ENCODE peak calls at places on chromosomes 13 and 19, in nine cellular contexts. One of them, this sample, is unnamed.

GRCh38 chr13:40352385-40352778 is 314.1 kb downstream of the FOXO1 start:
- DNase-seq in tibial nerve: peak
- DNase-seq in AG10803: no peak
- DNase-seq in transverse colon: no peak
- DNase-seq in fibroblast of pulmonary artery: peak
- DNase-seq in sigmoid colon: peak
- DNase-seq in ovary: no peak
- DNase-seq in psoas muscle: peak
- DNase-seq in lower leg skin: no peak
- DNase-seq in this sample: peak

GRCh38 chr13:89496478-89496877 is 1825.3 kb downstream of the SLITRK5 start:
- DNase-seq in psoas muscle: no peak
- DNase-seq in sigmoid colon: no peak
- DNase-seq in fibroblast of pulmonary artery: no peak
- DNase-seq in transverse colon: no peak
- DNase-seq in lower leg skin: no peak
- DNase-seq in AG10803: no peak
- DNase-seq in tibial nerve: no peak
- DNase-seq in ovary: no peak
- DNase-seq in this sample: no peak

GRCh38 chr19:45200614-45201013 is 22.0 kb downstream of the BLOC1S3 start:
- DNase-seq in lower leg skin: no peak
- DNase-seq in fibroblast of pulmonary artery: peak
- DNase-seq in psoas muscle: no peak
- DNase-seq in AG10803: peak
- DNase-seq in tibial nerve: peak
- DNase-seq in sigmoid colon: no peak
- DNase-seq in transverse colon: no peak
- DNase-seq in ovary: no peak
- DNase-seq in this sample: peak

GRCh38 chr13:111893071-111893606 is 173.8 kb upstream of the SOX1 start:
- DNase-seq in psoas muscle: no peak
- DNase-seq in transverse colon: no peak
- DNase-seq in ovary: no peak
- DNase-seq in fibroblast of pulmonary artery: no peak
- DNase-seq in tibial nerve: no peak
- DNase-seq in sigmoid colon: no peak
- DNase-seq in AG10803: no peak
- DNase-seq in lower leg skin: peak
- DNase-seq in this sample: peak

GRCh38 chr13:98889419-98890079 is 88.3 kb downstream of the DOCK9 start:
- DNase-seq in psoas muscle: no peak
- DNase-seq in transverse colon: no peak
- DNase-seq in tibial nerve: no peak
- DNase-seq in lower leg skin: no peak
- DNase-seq in AG10803: no peak
- DNase-seq in fibroblast of pulmonary artery: no peak
- DNase-seq in ovary: no peak
- DNase-seq in sigmoid colon: no peak
- DNase-seq in this sample: no peak

GRCh38 chr19:47758433-47758784 is 13.1 kb downstream of the NOP53 start:
- DNase-seq in fibroblast of pulmonary artery: no peak
- DNase-seq in psoas muscle: no peak
- DNase-seq in AG10803: no peak
- DNase-seq in sigmoid colon: no peak
- DNase-seq in ovary: no peak
- DNase-seq in tibial nerve: no peak
- DNase-seq in lower leg skin: no peak
- DNase-seq in transverse colon: no peak
- DNase-seq in this sample: no peak

GRCh38 chr13:39402221-39402620 is 200.8 kb downstream of the LHFPL6 start:
- DNase-seq in transverse colon: no peak
- DNase-seq in sigmoid colon: no peak
- DNase-seq in fibroblast of pulmonary artery: no peak
- DNase-seq in psoas muscle: no peak
- DNase-seq in lower leg skin: no peak
- DNase-seq in AG10803: no peak
- DNase-seq in ovary: no peak
- DNase-seq in tibial nerve: no peak
- DNase-seq in this sample: no peak

GRCh38 chr19:29569038-29569911 is 36.8 kb upstream of the POP4 start:
- DNase-seq in psoas muscle: no peak
- DNase-seq in tibial nerve: no peak
- DNase-seq in lower leg skin: peak
- DNase-seq in ovary: no peak
- DNase-seq in fibroblast of pulmonary artery: no peak
- DNase-seq in transverse colon: no peak
- DNase-seq in AG10803: no peak
- DNase-seq in sigmoid colon: no peak
- DNase-seq in this sample: no peak

GRCh38 chr13:99956473-99957349 is 14.9 kb downstream of the ZIC5 start:
- DNase-seq in psoas muscle: no peak
- DNase-seq in tibial nerve: no peak
- DNase-seq in fibroblast of pulmonary artery: no peak
- DNase-seq in lower leg skin: no peak
- DNase-seq in sigmoid colon: no peak
- DNase-seq in ovary: no peak
- DNase-seq in transverse colon: no peak
- DNase-seq in AG10803: no peak
- DNase-seq in this sample: no peak

GRCh38 chr13:110881811-110882210 is 33.1 kb downstream of the ANKRD10 start:
- DNase-seq in lower leg skin: no peak
- DNase-seq in tibial nerve: no peak
- DNase-seq in sigmoid colon: no peak
- DNase-seq in ovary: no peak
- DNase-seq in transverse colon: no peak
- DNase-seq in AG10803: no peak
- DNase-seq in fibroblast of pulmonary artery: no peak
- DNase-seq in psoas muscle: no peak
- DNase-seq in this sample: no peak

GRCh38 chr19:58356236-58356970 is 3.1 kb upstream of the A1BG start:
- DNase-seq in transverse colon: no peak
- DNase-seq in lower leg skin: no peak
- DNase-seq in ovary: no peak
- DNase-seq in sigmoid colon: peak
- DNase-seq in fibroblast of pulmonary artery: peak
- DNase-seq in tibial nerve: no peak
- DNase-seq in AG10803: peak
- DNase-seq in psoas muscle: no peak
- DNase-seq in this sample: peak

GRCh38 chr13:42283574-42283973 is 11.6 kb downstream of the AKAP11 start:
- DNase-seq in AG10803: no peak
- DNase-seq in lower leg skin: no peak
- DNase-seq in tibial nerve: no peak
- DNase-seq in psoas muscle: no peak
- DNase-seq in sigmoid colon: no peak
- DNase-seq in fibroblast of pulmonary artery: no peak
- DNase-seq in ovary: no peak
- DNase-seq in transverse colon: peak
- DNase-seq in this sample: no peak

GRCh38 chr19:1438035-1438932 is at the start of gene RPS15:
- DNase-seq in lower leg skin: peak
- DNase-seq in ovary: peak
- DNase-seq in fibroblast of pulmonary artery: peak
- DNase-seq in psoas muscle: peak
- DNase-seq in transverse colon: peak
- DNase-seq in AG10803: peak
- DNase-seq in sigmoid colon: peak
- DNase-seq in tibial nerve: peak
- DNase-seq in this sample: peak

GRCh38 chr13:65830411-65831172 is 1399.5 kb downstream of the PCDH9 start:
- DNase-seq in AG10803: no peak
- DNase-seq in psoas muscle: no peak
- DNase-seq in sigmoid colon: no peak
- DNase-seq in ovary: no peak
- DNase-seq in tibial nerve: no peak
- DNase-seq in fibroblast of pulmonary artery: no peak
- DNase-seq in transverse colon: no peak
- DNase-seq in lower leg skin: no peak
- DNase-seq in this sample: no peak

GRCh38 chr19:47790398-47790814 is 11.9 kb downstream of the SELENOW start:
- DNase-seq in transverse colon: peak
- DNase-seq in sigmoid colon: peak
- DNase-seq in tibial nerve: peak
- DNase-seq in ovary: peak
- DNase-seq in fibroblast of pulmonary artery: peak
- DNase-seq in psoas muscle: peak
- DNase-seq in lower leg skin: peak
- DNase-seq in AG10803: peak
- DNase-seq in this sample: peak

GRCh38 chr13:21043898-21044297 is 17.5 kb downstream of the LATS2 start:
- DNase-seq in sigmoid colon: no peak
- DNase-seq in tibial nerve: no peak
- DNase-seq in lower leg skin: no peak
- DNase-seq in transverse colon: no peak
- DNase-seq in ovary: no peak
- DNase-seq in fibroblast of pulmonary artery: peak
- DNase-seq in psoas muscle: no peak
- DNase-seq in AG10803: peak
- DNase-seq in this sample: peak

GRCh38 chr19:13953021-13953531 is 767 bp downstream of the DCAF15 start:
- DNase-seq in ovary: no peak
- DNase-seq in AG10803: peak
- DNase-seq in psoas muscle: no peak
- DNase-seq in transverse colon: peak
- DNase-seq in lower leg skin: peak
- DNase-seq in tibial nerve: no peak
- DNase-seq in fibroblast of pulmonary artery: peak
- DNase-seq in sigmoid colon: peak
- DNase-seq in this sample: peak

GRCh38 chr19:4976412-4977298 is 7.7 kb downstream of the KDM4B start:
- DNase-seq in AG10803: peak
- DNase-seq in sigmoid colon: peak
- DNase-seq in fibroblast of pulmonary artery: peak
- DNase-seq in transverse colon: peak
- DNase-seq in psoas muscle: peak
- DNase-seq in ovary: peak
- DNase-seq in tibial nerve: peak
- DNase-seq in lower leg skin: peak
- DNase-seq in this sample: peak

GRCh38 chr19:18438331-18439024 is 545 bp upstream of the ISYNA1 start:
- DNase-seq in psoas muscle: peak
- DNase-seq in lower leg skin: no peak
- DNase-seq in transverse colon: no peak
- DNase-seq in tibial nerve: no peak
- DNase-seq in sigmoid colon: no peak
- DNase-seq in ovary: peak
- DNase-seq in fibroblast of pulmonary artery: peak
- DNase-seq in AG10803: no peak
- DNase-seq in this sample: peak

GRCh38 chr13:110548891-110549794 is 12.4 kb downstream of the RAB20 start:
- DNase-seq in lower leg skin: no peak
- DNase-seq in transverse colon: no peak
- DNase-seq in sigmoid colon: no peak
- DNase-seq in AG10803: no peak
- DNase-seq in psoas muscle: no peak
- DNase-seq in fibroblast of pulmonary artery: no peak
- DNase-seq in ovary: no peak
- DNase-seq in tibial nerve: no peak
- DNase-seq in this sample: no peak

GRCh38 chr13:47680752-47681151 is 320.3 kb downstream of the SUCLA2 start:
- DNase-seq in transverse colon: no peak
- DNase-seq in psoas muscle: no peak
- DNase-seq in sigmoid colon: no peak
- DNase-seq in ovary: no peak
- DNase-seq in tibial nerve: no peak
- DNase-seq in fibroblast of pulmonary artery: peak
- DNase-seq in AG10803: peak
- DNase-seq in lower leg skin: no peak
- DNase-seq in this sample: peak

GRCh38 chr13:54185785-54186184 is 1157.2 kb downstream of the OLFM4 start:
- DNase-seq in tibial nerve: no peak
- DNase-seq in transverse colon: no peak
- DNase-seq in psoas muscle: no peak
- DNase-seq in AG10803: no peak
- DNase-seq in ovary: no peak
- DNase-seq in fibroblast of pulmonary artery: no peak
- DNase-seq in sigmoid colon: no peak
- DNase-seq in lower leg skin: no peak
- DNase-seq in this sample: no peak
- TF ChIP-seq CTCF in tibial nerve: no peak
- TF ChIP-seq CTCF in transverse colon: no peak
- TF ChIP-seq CTCF in psoas muscle: no peak
- TF ChIP-seq CTCF in AG10803: no peak
- TF ChIP-seq CTCF in ovary: no peak
- TF ChIP-seq CTCF in fibroblast of pulmonary artery: no peak
- TF ChIP-seq CTCF in sigmoid colon: no peak
- TF ChIP-seq CTCF in lower leg skin: no peak
- TF ChIP-seq CTCF in this sample: no peak

GRCh38 chr19:37907735-37908066 is 693 bp downstream of the SIPA1L3 start:
- DNase-seq in fibroblast of pulmonary artery: peak
- DNase-seq in AG10803: no peak
- DNase-seq in transverse colon: no peak
- DNase-seq in ovary: no peak
- DNase-seq in lower leg skin: no peak
- DNase-seq in psoas muscle: no peak
- DNase-seq in tibial nerve: no peak
- DNase-seq in sigmoid colon: no peak
- DNase-seq in this sample: no peak
- H3K4me3 ChIP-seq in fibroblast of pulmonary artery: peak
- H3K4me3 ChIP-seq in AG10803: peak
- H3K4me3 ChIP-seq in transverse colon: peak
- H3K4me3 ChIP-seq in ovary: peak
- H3K4me3 ChIP-seq in lower leg skin: peak
- H3K4me3 ChIP-seq in psoas muscle: peak
- H3K4me3 ChIP-seq in tibial nerve: peak
- H3K4me3 ChIP-seq in sigmoid colon: peak
- H3K4me3 ChIP-seq in this sample: peak

GRCh38 chr19:55468054-55468393 is 3.5 kb upstream of the C19orf85 start:
- DNase-seq in psoas muscle: no peak
- DNase-seq in lower leg skin: no peak
- DNase-seq in AG10803: no peak
- DNase-seq in ovary: no peak
- DNase-seq in fibroblast of pulmonary artery: no peak
- DNase-seq in transverse colon: no peak
- DNase-seq in tibial nerve: no peak
- DNase-seq in sigmoid colon: no peak
- DNase-seq in this sample: no peak
- TF ChIP-seq CTCF in psoas muscle: no peak
- TF ChIP-seq CTCF in lower leg skin: no peak
- TF ChIP-seq CTCF in AG10803: no peak
- TF ChIP-seq CTCF in ovary: no peak
- TF ChIP-seq CTCF in fibroblast of pulmonary artery: no peak
- TF ChIP-seq CTCF in transverse colon: no peak
- TF ChIP-seq CTCF in tibial nerve: no peak
- TF ChIP-seq CTCF in sigmoid colon: peak
- TF ChIP-seq CTCF in this sample: no peak

GRCh38 chr19:38267780-38268430 is 3.5 kb downstream of the SPINT2 start:
- DNase-seq in sigmoid colon: no peak
- DNase-seq in ovary: no peak
- DNase-seq in lower leg skin: no peak
- DNase-seq in AG10803: no peak
- DNase-seq in tibial nerve: no peak
- DNase-seq in fibroblast of pulmonary artery: no peak
- DNase-seq in psoas muscle: no peak
- DNase-seq in transverse colon: peak
- DNase-seq in this sample: no peak
- H3K4me3 ChIP-seq in sigmoid colon: no peak
- H3K4me3 ChIP-seq in ovary: no peak
- H3K4me3 ChIP-seq in lower leg skin: no peak
- H3K4me3 ChIP-seq in AG10803: no peak
- H3K4me3 ChIP-seq in tibial nerve: no peak
- H3K4me3 ChIP-seq in fibroblast of pulmonary artery: no peak
- H3K4me3 ChIP-seq in psoas muscle: no peak
- H3K4me3 ChIP-seq in transverse colon: peak
- H3K4me3 ChIP-seq in this sample: no peak

GRCh38 chr13:53201454-53202225 is 173.0 kb downstream of the OLFM4 start:
- DNase-seq in AG10803: no peak
- DNase-seq in fibroblast of pulmonary artery: no peak
- DNase-seq in ovary: no peak
- DNase-seq in psoas muscle: peak
- DNase-seq in lower leg skin: peak
- DNase-seq in transverse colon: peak
- DNase-seq in tibial nerve: no peak
- DNase-seq in sigmoid colon: no peak
- DNase-seq in this sample: peak
- TF ChIP-seq CTCF in AG10803: no peak
- TF ChIP-seq CTCF in fibroblast of pulmonary artery: no peak
- TF ChIP-seq CTCF in ovary: no peak
- TF ChIP-seq CTCF in psoas muscle: no peak
- TF ChIP-seq CTCF in lower leg skin: no peak
- TF ChIP-seq CTCF in transverse colon: peak
- TF ChIP-seq CTCF in tibial nerve: peak
- TF ChIP-seq CTCF in sigmoid colon: peak
- TF ChIP-seq CTCF in this sample: no peak

This sample was measured in choroid plexus epithelial cell.